ENCODE peak calls at places on chromosome 7, in six cellular contexts. B, L, W, Q, E and M are unnamed samples.

GRCh38 chr7:158302274-158303070 is 285.2 kb downstream of the PTPRN2 start:
- DNase-seq in B (no peak), L (no peak), W (no peak), Q (peak), E (no peak), M (no peak)

GRCh38 chr7:152402384-152403250 is 33.2 kb downstream of the KMT2C start:
- DNase-seq in B (no peak), L (no peak), W (no peak), Q (no peak), E (peak), M (no peak)

GRCh38 chr7:121891731-121892130 is 18.8 kb downstream of the PTPRZ1 start:
- DNase-seq in B (no peak), L (no peak), W (no peak), Q (no peak), E (no peak), M (no peak)

GRCh38 chr7:99255463-99255862 is 17.2 kb upstream of the MYH16 start:
- DNase-seq in B (no peak), L (no peak), W (no peak), Q (no peak), E (no peak), M (no peak)

GRCh38 chr7:4207011-4207410 is 475.1 kb upstream of the FOXK1 start:
- DNase-seq in B (no peak), L (no peak), W (no peak), Q (no peak), E (no peak), M (no peak)

GRCh38 chr7:79610905-79611304 is 157.4 kb upstream of the MAGI2 start:
- DNase-seq in B (no peak), L (no peak), W (no peak), Q (no peak), E (no peak), M (no peak)

GRCh38 chr7:75985518-75986146 is 8.8 kb downstream of the TMEM120A start:
- DNase-seq in B (peak), L (no peak), W (no peak), Q (no peak), E (no peak), M (no peak)

GRCh38 chr7:104923010-104923421 is 91.0 kb upstream of the KMT2E start:
- DNase-seq in B (peak), L (peak), W (peak), Q (no peak), E (peak), M (no peak)

GRCh38 chr7:137985253-137985896 is 16.5 kb downstream of the CREB3L2 start:
- DNase-seq in B (no peak), L (no peak), W (no peak), Q (no peak), E (peak), M (no peak)